ENCODE peak calls at places on chromosomes 5 and 9, in seven cellular contexts. One of them, this sample, is unnamed.

GRCh38 chr5:43192558-43193170 is 639 bp downstream of the NIM1K start:
- DNase-seq in lower leg skin: no peak
- DNase-seq in WTC11: no peak
- DNase-seq in endothelial cell: peak
- DNase-seq in tibial nerve: peak
- DNase-seq in CD4-positive, alpha-beta T cell: peak
- DNase-seq in cardiac muscle cell: peak
- DNase-seq in this sample: no peak

GRCh38 chr5:146890073-146890472 is 11.5 kb upstream of the PPP2R2B start:
- DNase-seq in cardiac muscle cell: no peak
- DNase-seq in tibial nerve: no peak
- DNase-seq in lower leg skin: no peak
- DNase-seq in CD4-positive, alpha-beta T cell: no peak
- DNase-seq in WTC11: no peak
- DNase-seq in endothelial cell: no peak
- DNase-seq in this sample: no peak

GRCh38 chr5:34622046-34622435 is 34.1 kb upstream of the RAI14 start:
- DNase-seq in cardiac muscle cell: peak
- DNase-seq in tibial nerve: no peak
- DNase-seq in WTC11: no peak
- DNase-seq in endothelial cell: no peak
- DNase-seq in lower leg skin: no peak
- DNase-seq in CD4-positive, alpha-beta T cell: no peak
- DNase-seq in this sample: no peak

GRCh38 chr9:127970401-127971313 is 10.1 kb downstream of the EEIG1 start:
- DNase-seq in lower leg skin: peak
- DNase-seq in endothelial cell: no peak
- DNase-seq in cardiac muscle cell: no peak
- DNase-seq in WTC11: no peak
- DNase-seq in tibial nerve: no peak
- DNase-seq in CD4-positive, alpha-beta T cell: peak
- DNase-seq in this sample: no peak

GRCh38 chr5:91384671-91385430 is 1.7 kb upstream of the ARRDC3 start:
- DNase-seq in tibial nerve: peak
- DNase-seq in endothelial cell: peak
- DNase-seq in CD4-positive, alpha-beta T cell: no peak
- DNase-seq in lower leg skin: peak
- DNase-seq in cardiac muscle cell: peak
- DNase-seq in WTC11: no peak
- DNase-seq in this sample: no peak

GRCh38 chr5:135850231-135850630 is 15.8 kb downstream of the SLC25A48 start:
- DNase-seq in tibial nerve: no peak
- DNase-seq in CD4-positive, alpha-beta T cell: no peak
- DNase-seq in endothelial cell: no peak
- DNase-seq in WTC11: no peak
- DNase-seq in lower leg skin: no peak
- DNase-seq in cardiac muscle cell: no peak
- DNase-seq in this sample: no peak

GRCh38 chr5:171614511-171614910 is 171.1 kb upstream of the SMIM23 start:
- DNase-seq in CD4-positive, alpha-beta T cell: no peak
- DNase-seq in WTC11: no peak
- DNase-seq in lower leg skin: no peak
- DNase-seq in endothelial cell: no peak
- DNase-seq in tibial nerve: no peak
- DNase-seq in cardiac muscle cell: no peak
- DNase-seq in this sample: no peak

GRCh38 chr5:85132269-85132668 is 747.6 kb upstream of the EDIL3 start:
- DNase-seq in endothelial cell: no peak
- DNase-seq in lower leg skin: no peak
- DNase-seq in CD4-positive, alpha-beta T cell: no peak
- DNase-seq in WTC11: no peak
- DNase-seq in tibial nerve: no peak
- DNase-seq in cardiac muscle cell: peak
- DNase-seq in this sample: no peak

GRCh38 chr9:137176302-137177182 is 4.7 kb upstream of the TMEM210 start:
- DNase-seq in cardiac muscle cell: peak
- DNase-seq in tibial nerve: no peak
- DNase-seq in CD4-positive, alpha-beta T cell: no peak
- DNase-seq in WTC11: peak
- DNase-seq in endothelial cell: peak
- DNase-seq in lower leg skin: no peak
- DNase-seq in this sample: no peak

GRCh38 chr9:137173795-137174664 is 2.2 kb upstream of the TMEM210 start:
- DNase-seq in CD4-positive, alpha-beta T cell: no peak
- DNase-seq in lower leg skin: no peak
- DNase-seq in endothelial cell: no peak
- DNase-seq in tibial nerve: no peak
- DNase-seq in cardiac muscle cell: no peak
- DNase-seq in WTC11: no peak
- DNase-seq in this sample: no peak

GRCh38 chr9:137172907-137173794 is 1.3 kb upstream of the TMEM210 start:
- DNase-seq in cardiac muscle cell: no peak
- DNase-seq in endothelial cell: no peak
- DNase-seq in tibial nerve: no peak
- DNase-seq in WTC11: no peak
- DNase-seq in lower leg skin: no peak
- DNase-seq in CD4-positive, alpha-beta T cell: no peak
- DNase-seq in this sample: no peak

GRCh38 chr9:137174722-137175293 is 3.0 kb upstream of the TMEM210 start:
- DNase-seq in WTC11: peak
- DNase-seq in CD4-positive, alpha-beta T cell: no peak
- DNase-seq in lower leg skin: no peak
- DNase-seq in endothelial cell: no peak
- DNase-seq in cardiac muscle cell: no peak
- DNase-seq in tibial nerve: no peak
- DNase-seq in this sample: no peak

DNA sequence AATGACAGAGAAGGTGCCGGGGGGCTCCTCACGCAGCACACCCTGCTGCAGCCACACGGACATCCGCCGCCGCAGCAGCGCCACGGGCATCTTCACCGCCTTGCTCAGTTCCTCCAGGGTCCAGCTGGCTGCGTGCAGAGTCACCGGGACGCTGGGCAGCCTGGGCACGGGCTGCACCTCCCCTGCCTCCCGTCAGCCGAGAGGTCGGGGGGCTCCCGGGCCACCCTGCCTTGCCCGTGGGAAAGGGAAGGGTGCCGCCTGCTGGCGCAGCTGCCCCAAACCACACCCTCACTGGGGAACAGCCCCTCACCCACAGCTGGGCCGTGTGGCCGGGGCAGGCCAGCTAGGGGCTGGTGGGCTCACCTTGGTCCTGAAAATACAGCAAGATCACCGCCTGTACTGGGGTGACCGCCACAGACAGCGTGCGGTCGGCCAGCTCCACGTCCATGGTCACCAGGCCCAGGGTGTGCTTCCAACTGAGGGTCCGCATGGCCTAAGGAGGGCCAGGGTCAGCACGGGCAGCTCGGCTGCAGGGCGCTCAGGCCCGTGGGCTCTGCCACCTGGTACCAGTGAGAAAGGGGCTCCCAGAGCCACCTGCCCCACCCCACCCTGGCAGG is 3.6 kb upstream of the TMEM210 start:
- DNase-seq in WTC11: peak
- DNase-seq in cardiac muscle cell: no peak
- DNase-seq in tibial nerve: no peak
- DNase-seq in CD4-positive, alpha-beta T cell: no peak
- DNase-seq in lower leg skin: no peak
- DNase-seq in endothelial cell: no peak
- DNase-seq in this sample: no peak
- TF ChIP-seq CTCF in WTC11: no peak
- TF ChIP-seq CTCF in cardiac muscle cell: peak
- TF ChIP-seq CTCF in tibial nerve: no peak
- TF ChIP-seq CTCF in CD4-positive, alpha-beta T cell: peak
- TF ChIP-seq CTCF in lower leg skin: no peak
- TF ChIP-seq CTCF in endothelial cell: no peak
- TF ChIP-seq CTCF in this sample: peak

DNA sequence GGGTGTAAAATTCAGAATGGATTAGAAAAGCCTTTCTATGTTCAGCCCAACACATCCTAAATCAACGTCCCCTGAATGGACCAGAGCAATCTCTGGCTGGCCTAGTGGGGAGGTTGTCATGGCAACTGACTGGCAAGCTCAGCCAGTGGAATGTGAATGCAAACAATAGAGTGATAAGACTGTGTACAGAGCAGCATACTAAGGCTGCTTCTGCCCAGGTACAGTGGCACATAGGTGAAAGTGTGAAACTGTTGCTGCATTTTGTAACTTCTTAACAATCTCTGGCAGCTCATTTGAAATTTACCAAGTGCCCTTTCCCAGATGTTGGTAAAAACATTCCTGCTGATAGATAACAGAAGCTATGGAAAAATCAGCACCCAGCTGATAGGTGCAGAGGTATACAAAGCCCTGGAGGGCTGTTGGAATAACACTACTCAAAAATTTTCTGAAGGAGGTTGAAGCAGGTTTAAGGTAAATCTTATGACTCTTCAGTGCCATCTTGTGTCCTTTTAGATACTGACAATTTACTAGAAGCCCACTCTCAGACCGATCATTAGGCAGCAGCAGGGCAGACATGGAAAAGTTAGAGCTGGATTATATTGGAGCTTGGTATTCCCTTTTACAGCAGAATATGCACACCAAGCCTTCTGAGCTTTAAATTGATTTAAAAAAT is 267.3 kb downstream of the RAB3C start:
- DNase-seq in cardiac muscle cell: peak
- DNase-seq in lower leg skin: no peak
- DNase-seq in tibial nerve: no peak
- DNase-seq in CD4-positive, alpha-beta T cell: no peak
- DNase-seq in WTC11: peak
- DNase-seq in endothelial cell: peak
- DNase-seq in this sample: no peak
- TF ChIP-seq CTCF in cardiac muscle cell: peak
- TF ChIP-seq CTCF in lower leg skin: no peak
- TF ChIP-seq CTCF in tibial nerve: peak
- TF ChIP-seq CTCF in CD4-positive, alpha-beta T cell: peak
- TF ChIP-seq CTCF in WTC11: peak
- TF ChIP-seq CTCF in endothelial cell: peak
- TF ChIP-seq CTCF in this sample: peak

DNA sequence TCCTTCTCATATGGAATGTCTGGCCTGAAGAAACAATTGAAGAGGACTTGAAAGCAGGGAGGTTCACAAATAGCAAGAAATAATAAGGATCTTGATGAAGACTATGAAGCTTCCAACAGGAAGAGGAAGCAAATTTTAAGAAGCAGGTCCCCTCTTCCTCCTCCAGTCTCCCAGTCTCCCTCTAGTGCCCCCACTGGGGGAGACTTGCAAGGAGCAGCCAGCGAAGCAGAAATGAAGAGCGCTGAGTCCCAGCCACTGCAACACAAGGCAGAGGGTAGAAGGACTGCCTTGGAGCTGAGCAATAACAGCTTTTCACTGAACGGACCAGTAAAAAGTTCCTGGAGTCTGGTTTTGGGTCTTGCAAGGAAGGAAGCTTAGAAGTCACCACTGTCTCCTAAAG is 32.6 kb upstream of the ACO1 start:
- DNase-seq in CD4-positive, alpha-beta T cell: no peak
- DNase-seq in endothelial cell: no peak
- DNase-seq in tibial nerve: no peak
- DNase-seq in lower leg skin: no peak
- DNase-seq in WTC11: peak
- DNase-seq in cardiac muscle cell: peak
- DNase-seq in this sample: no peak
- TF ChIP-seq CTCF in CD4-positive, alpha-beta T cell: no peak
- TF ChIP-seq CTCF in endothelial cell: no peak
- TF ChIP-seq CTCF in tibial nerve: no peak
- TF ChIP-seq CTCF in lower leg skin: no peak
- TF ChIP-seq CTCF in WTC11: peak
- TF ChIP-seq CTCF in cardiac muscle cell: peak
- TF ChIP-seq CTCF in this sample: peak

DNA sequence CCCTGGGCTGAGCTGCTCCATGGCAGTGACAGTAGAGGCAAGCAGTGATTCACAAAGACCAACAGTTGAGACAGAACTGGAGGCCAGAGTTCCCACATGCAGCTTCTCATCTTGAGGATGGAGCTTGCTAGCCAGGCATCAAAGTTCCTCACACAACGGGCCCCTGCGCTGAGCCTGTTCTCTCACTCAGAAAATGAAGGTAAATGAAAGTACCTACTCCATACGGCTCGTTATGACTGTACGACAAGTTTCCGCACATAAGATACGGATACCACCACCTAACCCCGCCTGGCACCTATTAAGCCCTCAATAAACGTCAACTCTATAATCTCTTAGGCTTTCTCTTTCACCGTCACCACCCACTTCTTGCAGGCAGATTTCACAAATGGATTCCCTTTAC is 12.9 kb downstream of the NOL6 start:
- DNase-seq in WTC11: no peak
- DNase-seq in endothelial cell: no peak
- DNase-seq in tibial nerve: no peak
- DNase-seq in cardiac muscle cell: no peak
- DNase-seq in CD4-positive, alpha-beta T cell: no peak
- DNase-seq in lower leg skin: no peak
- DNase-seq in this sample: no peak
- TF ChIP-seq CTCF in WTC11: no peak
- TF ChIP-seq CTCF in endothelial cell: no peak
- TF ChIP-seq CTCF in tibial nerve: no peak
- TF ChIP-seq CTCF in cardiac muscle cell: no peak
- TF ChIP-seq CTCF in CD4-positive, alpha-beta T cell: no peak
- TF ChIP-seq CTCF in lower leg skin: no peak
- TF ChIP-seq CTCF in this sample: no peak

DNA sequence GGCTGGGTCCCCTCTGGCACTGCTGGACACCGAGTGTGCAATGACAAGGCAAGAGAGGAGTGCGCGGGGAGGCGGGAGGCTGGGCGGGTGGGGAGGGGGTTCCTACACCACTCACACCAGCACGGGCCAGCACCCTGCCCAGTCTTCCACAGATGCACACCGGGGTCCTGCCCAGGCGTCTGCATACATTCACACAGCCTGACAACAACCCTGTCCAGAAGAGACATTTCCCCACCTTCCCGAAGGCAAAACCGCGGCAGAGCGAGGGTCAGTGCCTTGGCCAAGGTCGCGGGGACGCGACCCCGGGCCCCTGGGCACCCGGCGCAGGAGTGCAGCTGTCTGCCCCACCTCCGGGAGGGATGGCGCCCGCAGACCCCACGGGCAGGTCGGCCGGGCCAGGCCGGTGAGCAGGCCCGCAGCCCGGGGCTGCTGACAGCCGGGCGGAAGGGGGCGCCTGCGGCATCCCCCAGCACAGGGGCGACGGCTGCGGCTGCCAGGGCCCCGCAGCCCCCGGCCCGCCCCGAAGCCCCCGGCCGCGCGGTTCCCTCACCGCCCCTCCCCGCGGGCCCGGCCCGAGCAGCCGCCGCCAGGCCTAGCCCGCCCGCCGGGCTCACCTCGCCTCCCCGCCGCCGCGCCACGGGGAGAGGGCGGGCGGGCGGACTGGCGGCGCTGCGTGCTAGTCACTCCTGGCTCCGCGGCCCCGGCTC is 496 bp downstream of the MAPK9 start:
- DNase-seq in WTC11: peak
- DNase-seq in endothelial cell: peak
- DNase-seq in tibial nerve: no peak
- DNase-seq in lower leg skin: no peak
- DNase-seq in cardiac muscle cell: no peak
- DNase-seq in CD4-positive, alpha-beta T cell: no peak
- DNase-seq in this sample: no peak
- TF ChIP-seq CTCF in WTC11: no peak
- TF ChIP-seq CTCF in endothelial cell: no peak
- TF ChIP-seq CTCF in tibial nerve: peak
- TF ChIP-seq CTCF in lower leg skin: no peak
- TF ChIP-seq CTCF in cardiac muscle cell: peak
- TF ChIP-seq CTCF in CD4-positive, alpha-beta T cell: peak
- TF ChIP-seq CTCF in this sample: peak

This sample was measured in type B pancreatic cell.